ENCODE peak calls at places on chromosomes 7 and 10, in seven cellular contexts. M, F, Q, C, N, E and A are unnamed samples.
A peak's percentile ranks its signal among the peaks of the same experiment; 100 is the strongest.

GRCh38 chr7:135962802-135963201 is 14.4 kb downstream of the MTPN start:
- DNase-seq in M (no peak), F (no peak), Q (no peak), C (no peak), N (no peak), E (no peak), A (no peak)

GRCh38 chr10:60384708-60385398 is 4.8 kb downstream of the ANK3 start:
- DNase-seq in M (peak; percentile 74), F (no peak), Q (peak; percentile 28), C (no peak), N (no peak), E (peak; percentile 63), A (peak; percentile 68)

GRCh38 chr10:52447931-52448353 is 133.9 kb downstream of the DKK1 start:
- DNase-seq in M (no peak), F (no peak), Q (no peak), C (no peak), N (no peak), E (no peak), A (no peak)

GRCh38 chr10:132096223-132096622 is 30.5 kb downstream of the JAKMIP3 start:
- DNase-seq in M (peak; percentile 84), F (no peak), Q (no peak), C (no peak), N (no peak), E (peak; percentile 29), A (peak; percentile 63)

GRCh38 chr7:34748244-34749039 is 90.4 kb downstream of the NPSR1 start:
- DNase-seq in M (peak; percentile 89), F (peak; percentile 51), Q (peak; percentile 94), C (no peak), N (peak; percentile 23), E (peak; percentile 89), A (peak; percentile 87)

GRCh38 chr10:77228559-77228958 is 409.0 kb downstream of the KCNMA1 start:
- DNase-seq in M (no peak), F (no peak), Q (no peak), C (no peak), N (no peak), E (no peak), A (no peak)

GRCh38 chr10:91201213-91201996 is 19.1 kb upstream of the PCGF5 start:
- DNase-seq in M (no peak), F (no peak), Q (no peak), C (no peak), N (no peak), E (no peak), A (no peak)

GRCh38 chr10:35328404-35329037 is 7.8 kb upstream of the CCNY start:
- DNase-seq in M (no peak), F (no peak), Q (no peak), C (no peak), N (no peak), E (no peak), A (no peak)

GRCh38 chr10:43238462-43238861 is 28.4 kb downstream of the RASGEF1A start:
- DNase-seq in M (no peak), F (peak; percentile 33), Q (no peak), C (no peak), N (no peak), E (no peak), A (no peak)

GRCh38 chr7:118080947-118081346 is 103.0 kb upstream of the LSM8 start:
- DNase-seq in M (peak; percentile 57), F (no peak), Q (peak; percentile 4), C (no peak), N (peak; percentile 29), E (peak; percentile 69), A (peak; percentile 25)

GRCh38 chr10:18473424-18474110 is 177.8 kb downstream of the NSUN6 start:
- DNase-seq in M (no peak), F (no peak), Q (peak; percentile 15), C (no peak), N (peak; percentile 36), E (no peak), A (no peak)

GRCh38 chr10:98269435-98269912 is 1.5 kb upstream of the LOXL4 start:
- DNase-seq in M (peak; percentile 68), F (no peak), Q (peak; percentile 86), C (no peak), N (peak; percentile 80), E (peak; percentile 79), A (peak; percentile 99)

GRCh38 chr7:123573371-123573770 is 15.8 kb upstream of the NDUFA5 start:
- DNase-seq in M (no peak), F (no peak), Q (no peak), C (no peak), N (no peak), E (no peak), A (no peak)

GRCh38 chr7:116686812-116687419 is 14.9 kb downstream of the MET start:
- DNase-seq in M (no peak), F (no peak), Q (no peak), C (no peak), N (no peak), E (no peak), A (no peak)

GRCh38 chr7:76359111-76359986 is 558 bp upstream of the YWHAG start:
- DNase-seq in M (peak; percentile 99), F (peak; percentile 99), Q (peak; percentile 99), C (peak; percentile 97), N (peak; percentile 98), E (peak; percentile 98), A (peak; percentile 81)
- TF ChIP-seq POLR2A in M (peak; percentile 26), F (no peak), Q (no peak), C (no peak), N (peak; percentile 38), E (no peak), A (peak; percentile 15)

GRCh38 chr10:46033602-46034011 is 3.2 kb upstream of the NCOA4 start:
- DNase-seq in M (peak; percentile 46), F (no peak), Q (peak; percentile 8), C (no peak), N (peak; percentile 20), E (no peak), A (peak; percentile 73)

GRCh38 chr10:46028584-46029570 is 1.5 kb downstream of the NCOA4 start:
- DNase-seq in M (peak; percentile 80), F (peak; percentile 60), Q (peak; percentile 81), C (no peak), N (no peak), E (peak; percentile 71), A (peak; percentile 32)

GRCh38 chr10:46031648-46032532 is 1.5 kb upstream of the NCOA4 start:
- DNase-seq in M (no peak), F (peak; percentile 74), Q (no peak), C (no peak), N (no peak), E (no peak), A (no peak)

GRCh38 chr10:46026106-46026505 is 4.3 kb downstream of the NCOA4 start:
- DNase-seq in M (no peak), F (no peak), Q (no peak), C (no peak), N (no peak), E (no peak), A (no peak)

DNA sequence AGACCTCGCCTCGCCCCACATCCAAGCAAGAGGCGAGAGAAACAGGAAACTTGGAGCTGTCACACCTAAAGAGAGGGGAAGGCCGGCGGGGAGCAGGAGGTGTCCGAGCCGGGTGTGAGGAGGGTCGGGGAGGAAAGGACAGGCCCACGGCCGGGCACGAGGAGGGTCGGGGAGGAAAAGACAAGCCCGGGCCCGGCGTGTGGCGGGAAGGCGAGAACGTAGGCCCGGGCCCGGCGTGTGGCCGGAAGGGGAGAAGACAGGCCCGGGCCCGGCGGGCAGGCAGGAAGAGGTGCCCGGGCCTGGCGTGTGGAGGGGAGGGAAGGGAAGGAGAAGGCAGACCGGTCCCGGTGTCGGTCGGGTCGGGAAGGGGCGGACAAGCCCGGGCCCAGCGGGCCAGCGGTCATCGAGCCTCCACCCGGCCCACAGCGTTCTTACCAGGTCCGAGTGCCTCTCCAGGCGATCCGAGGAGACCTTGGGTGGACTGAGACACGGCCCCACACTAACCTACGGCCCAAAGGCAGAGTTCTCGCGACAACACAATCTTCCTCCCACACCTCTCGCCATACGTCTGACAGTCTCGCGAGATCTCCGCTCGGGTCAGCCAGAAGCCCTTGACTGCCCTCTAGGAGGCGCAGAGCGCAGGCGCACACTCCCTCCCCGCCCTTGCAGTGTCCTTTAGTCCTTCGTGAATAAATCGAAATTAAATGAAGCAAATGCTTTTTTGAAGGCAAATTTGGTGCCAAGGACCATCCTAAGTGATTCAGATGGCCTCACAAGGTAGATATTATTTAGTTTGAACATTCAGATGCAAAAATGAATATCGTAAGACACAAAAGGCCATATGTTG is at the start of gene NCOA4:
- DNase-seq in M (peak; percentile 98), F (peak; percentile 99), Q (peak; percentile 98), C (peak; percentile 85), N (peak; percentile 97), E (peak; percentile 96), A (peak; percentile 92)
- TF ChIP-seq POLR2A in M (peak; percentile 80), F (peak; percentile 96), Q (peak; percentile 90), C (peak; percentile 79), N (peak; percentile 35), E (no peak), A (peak; percentile 90)

DNA sequence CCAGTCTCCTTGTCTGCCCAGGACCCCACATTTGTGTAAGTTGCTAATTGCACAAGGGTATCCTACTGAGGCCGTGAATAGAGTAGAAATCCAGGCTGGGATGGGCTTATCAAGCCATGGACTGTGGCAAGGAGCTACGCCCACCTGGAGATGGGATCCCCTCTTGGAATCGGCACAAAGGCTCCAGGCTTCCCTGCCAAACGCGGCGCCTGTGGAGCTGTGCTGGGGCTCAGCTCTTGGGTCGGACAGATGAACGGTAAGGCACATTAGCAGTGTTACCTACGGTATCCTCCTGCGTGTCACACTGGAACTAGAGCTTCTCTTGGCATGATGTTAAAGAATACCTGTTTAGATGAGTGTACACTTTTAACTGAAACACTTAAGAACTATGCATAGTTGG is 196.7 kb downstream of the CELF2 start:
- DNase-seq in M (no peak), F (no peak), Q (no peak), C (no peak), N (no peak), E (no peak), A (no peak)
- TF ChIP-seq POLR2A in M (no peak), F (no peak), Q (no peak), C (no peak), N (no peak), E (no peak), A (no peak)

GRCh38 chr10:22436893-22437619 is 91.8 kb downstream of the SPAG6 start:
- DNase-seq in M (peak; percentile 78), F (peak; percentile 82), Q (peak; percentile 90), C (peak; percentile 63), N (peak; percentile 90), E (peak; percentile 92), A (peak; percentile 34)
- TF ChIP-seq POLR2A in M (no peak), F (peak; percentile 85), Q (peak; percentile 94), C (peak; percentile 64), N (peak; percentile 75), E (peak; percentile 62), A (peak; percentile 92)

GRCh38 chr7:95585426-95585789 is 10.9 kb downstream of the PDK4 start:
- DNase-seq in M (no peak), F (no peak), Q (no peak), C (no peak), N (no peak), E (no peak), A (no peak)

GRCh38 chr7:95586951-95587301 is 9.4 kb downstream of the PDK4 start:
- DNase-seq in M (no peak), F (no peak), Q (no peak), C (no peak), N (no peak), E (no peak), A (no peak)

GRCh38 chr7:95582578-95583293 is 13.6 kb downstream of the PDK4 start:
- DNase-seq in M (peak; percentile 7), F (no peak), Q (peak; percentile 15), C (no peak), N (no peak), E (no peak), A (no peak)

GRCh38 chr7:95583834-95584621 is 12.3 kb downstream of the PDK4 start:
- DNase-seq in M (no peak), F (no peak), Q (no peak), C (no peak), N (no peak), E (no peak), A (no peak)

GRCh38 chr7:95584752-95585425 is 11.4 kb downstream of the PDK4 start:
- DNase-seq in M (no peak), F (no peak), Q (no peak), C (no peak), N (no peak), E (no peak), A (no peak)
- TF ChIP-seq POLR2A in M (no peak), F (peak; percentile 5), Q (peak; percentile 33), C (no peak), N (no peak), E (no peak), A (no peak)